ENCODE peak calls at places on chromosomes 4 and X, in four cellular contexts. One of them, this sample, is unnamed.

GRCh38 chrX:136816970-136817369 is 36.2 kb upstream of the ARHGEF6 start:
- DNase-seq in GM23248: peak; percentile 52
- DNase-seq in cardiac muscle cell: no peak
- DNase-seq in right lobe of liver: no peak
- DNase-seq in this sample: no peak

GRCh38 chrX:113828470-113828869 is 755.4 kb upstream of the HTR2C start:
- DNase-seq in cardiac muscle cell: no peak
- DNase-seq in GM23248: no peak
- DNase-seq in right lobe of liver: no peak
- DNase-seq in this sample: no peak

GRCh38 chr4:85209161-85209560 is 242.7 kb upstream of the WDFY3 start:
- DNase-seq in right lobe of liver: no peak
- DNase-seq in GM23248: peak; percentile 43
- DNase-seq in cardiac muscle cell: no peak
- DNase-seq in this sample: no peak

GRCh38 chrX:108306086-108306485 is 132.1 kb downstream of the COL4A6 start:
- DNase-seq in right lobe of liver: no peak
- DNase-seq in GM23248: peak; percentile 32
- DNase-seq in cardiac muscle cell: no peak
- DNase-seq in this sample: no peak

GRCh38 chr4:57099363-57099762 is 10.8 kb downstream of the IGFBP7 start:
- DNase-seq in right lobe of liver: no peak
- DNase-seq in cardiac muscle cell: no peak
- DNase-seq in GM23248: no peak
- DNase-seq in this sample: no peak

GRCh38 chr4:128513664-128514484 is 226.3 kb upstream of the PGRMC2 start:
- DNase-seq in GM23248: peak; percentile 55
- DNase-seq in right lobe of liver: no peak
- DNase-seq in cardiac muscle cell: no peak
- DNase-seq in this sample: no peak

GRCh38 chrX:107780525-107780924 is 3.0 kb downstream of the NCBP2L start:
- DNase-seq in GM23248: no peak
- DNase-seq in cardiac muscle cell: no peak
- DNase-seq in right lobe of liver: no peak
- DNase-seq in this sample: no peak

GRCh38 chr4:53103489-53103888 is 241.4 kb downstream of the RASL11B start:
- DNase-seq in GM23248: no peak
- DNase-seq in cardiac muscle cell: no peak
- DNase-seq in right lobe of liver: no peak
- DNase-seq in this sample: no peak

GRCh38 chrX:132837126-132837525 is 121.3 kb downstream of the HS6ST2 start:
- DNase-seq in cardiac muscle cell: no peak
- DNase-seq in right lobe of liver: no peak
- DNase-seq in GM23248: peak; percentile 11
- DNase-seq in this sample: no peak

GRCh38 chr4:178611062-178611461 is 1168.8 kb upstream of the AGA start:
- DNase-seq in right lobe of liver: no peak
- DNase-seq in GM23248: no peak
- DNase-seq in cardiac muscle cell: no peak
- DNase-seq in this sample: no peak
- H3K27ac ChIP-seq in right lobe of liver: no peak overlapping the region
- H3K27ac ChIP-seq in GM23248: no peak overlapping the region
- H3K27ac ChIP-seq in cardiac muscle cell: no peak overlapping the region
- H3K27ac ChIP-seq in this sample: no peak overlapping the region

DNA sequence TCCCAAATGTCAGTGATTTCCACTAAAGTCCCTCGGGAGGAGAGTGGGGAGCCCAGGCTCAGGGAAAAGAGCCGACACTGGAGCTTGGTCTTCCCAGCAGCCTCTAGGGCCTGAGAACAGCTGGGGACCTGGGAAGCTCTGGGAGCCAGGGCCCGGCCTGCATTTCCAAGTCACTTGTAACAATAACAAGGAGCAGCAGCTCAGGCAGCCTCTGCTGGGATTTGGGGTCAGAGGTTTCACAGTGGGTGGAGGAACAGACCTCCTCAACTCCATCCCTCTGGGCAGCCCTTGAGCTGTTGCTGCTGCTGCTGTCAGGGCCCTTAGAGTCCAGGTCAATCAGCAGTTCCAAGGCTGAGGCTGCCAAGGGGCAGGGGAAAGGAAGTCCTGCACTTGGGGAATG is 11.1 kb downstream of the STARD8 start:
- DNase-seq in cardiac muscle cell: no peak
- DNase-seq in right lobe of liver: no peak
- DNase-seq in GM23248: no peak
- DNase-seq in this sample: no peak
- H3K27ac ChIP-seq in cardiac muscle cell: no peak overlapping the region
- H3K27ac ChIP-seq in right lobe of liver: no peak overlapping the region
- H3K27ac ChIP-seq in GM23248: no peak overlapping the region
- H3K27ac ChIP-seq in this sample: no peak overlapping the region

GRCh38 chr4:186557061-186557460 is 1.7 kb upstream of the MTNR1A start:
- DNase-seq in right lobe of liver: no peak
- DNase-seq in cardiac muscle cell: no peak
- DNase-seq in GM23248: peak; percentile 6
- DNase-seq in this sample: no peak

GRCh38 chr4:186554485-186554884 is 882 bp downstream of the MTNR1A start:
- DNase-seq in right lobe of liver: peak; percentile 29
- DNase-seq in cardiac muscle cell: peak; percentile 46
- DNase-seq in GM23248: peak; percentile 41
- DNase-seq in this sample: no peak

GRCh38 chr4:186560647-186561046 is 5.3 kb upstream of the MTNR1A start:
- DNase-seq in GM23248: no peak
- DNase-seq in right lobe of liver: no peak
- DNase-seq in cardiac muscle cell: no peak
- DNase-seq in this sample: no peak

GRCh38 chr4:186554890-186555827 is at the start of gene MTNR1A:
- DNase-seq in GM23248: peak; percentile 19
- DNase-seq in right lobe of liver: no peak
- DNase-seq in cardiac muscle cell: peak; percentile 63
- DNase-seq in this sample: no peak

GRCh38 chr4:186557486-186557885 is 2.1 kb upstream of the MTNR1A start:
- DNase-seq in right lobe of liver: no peak
- DNase-seq in cardiac muscle cell: no peak
- DNase-seq in GM23248: peak; percentile 53
- DNase-seq in this sample: no peak
- H3K27ac ChIP-seq in right lobe of liver: no peak overlapping the region
- H3K27ac ChIP-seq in cardiac muscle cell: no peak overlapping the region
- H3K27ac ChIP-seq in GM23248: no peak overlapping the region
- H3K27ac ChIP-seq in this sample: no peak overlapping the region

GRCh38 chr4:143188325-143189088 is 3.8 kb downstream of the USP38 start:
- DNase-seq in GM23248: peak; percentile 6
- DNase-seq in cardiac muscle cell: no peak
- DNase-seq in right lobe of liver: no peak
- DNase-seq in this sample: no peak
- H3K27ac ChIP-seq in GM23248: no peak overlapping the region
- H3K27ac ChIP-seq in cardiac muscle cell: no peak overlapping the region
- H3K27ac ChIP-seq in right lobe of liver: no peak overlapping the region
- H3K27ac ChIP-seq in this sample: no peak overlapping the region

GRCh38 chr4:650461-650860 is 23.6 kb downstream of the ATP5ME start:
- DNase-seq in cardiac muscle cell: no peak
- DNase-seq in GM23248: no peak
- DNase-seq in right lobe of liver: peak; percentile 14
- DNase-seq in this sample: no peak

GRCh38 chr4:648579-649292 is 23.4 kb downstream of the PDE6B start:
- DNase-seq in right lobe of liver: no peak
- DNase-seq in GM23248: no peak
- DNase-seq in cardiac muscle cell: peak; percentile 70
- DNase-seq in this sample: no peak

GRCh38 chr4:650951-651883 is 22.9 kb downstream of the ATP5ME start:
- DNase-seq in right lobe of liver: peak; percentile 13
- DNase-seq in cardiac muscle cell: no peak
- DNase-seq in GM23248: no peak
- DNase-seq in this sample: no peak

GRCh38 chr4:649293-649625 is 23.9 kb downstream of the PDE6B start:
- DNase-seq in right lobe of liver: no peak
- DNase-seq in cardiac muscle cell: no peak
- DNase-seq in GM23248: no peak
- DNase-seq in this sample: no peak

GRCh38 chr4:649751-650310 is 24.2 kb downstream of the ATP5ME start:
- DNase-seq in GM23248: no peak
- DNase-seq in cardiac muscle cell: no peak
- DNase-seq in right lobe of liver: peak; percentile 9
- DNase-seq in this sample: no peak
- H3K27ac ChIP-seq in GM23248: no peak overlapping the region
- H3K27ac ChIP-seq in cardiac muscle cell: no peak overlapping the region
- H3K27ac ChIP-seq in right lobe of liver: no peak overlapping the region
- H3K27ac ChIP-seq in this sample: no peak overlapping the region

DNA sequence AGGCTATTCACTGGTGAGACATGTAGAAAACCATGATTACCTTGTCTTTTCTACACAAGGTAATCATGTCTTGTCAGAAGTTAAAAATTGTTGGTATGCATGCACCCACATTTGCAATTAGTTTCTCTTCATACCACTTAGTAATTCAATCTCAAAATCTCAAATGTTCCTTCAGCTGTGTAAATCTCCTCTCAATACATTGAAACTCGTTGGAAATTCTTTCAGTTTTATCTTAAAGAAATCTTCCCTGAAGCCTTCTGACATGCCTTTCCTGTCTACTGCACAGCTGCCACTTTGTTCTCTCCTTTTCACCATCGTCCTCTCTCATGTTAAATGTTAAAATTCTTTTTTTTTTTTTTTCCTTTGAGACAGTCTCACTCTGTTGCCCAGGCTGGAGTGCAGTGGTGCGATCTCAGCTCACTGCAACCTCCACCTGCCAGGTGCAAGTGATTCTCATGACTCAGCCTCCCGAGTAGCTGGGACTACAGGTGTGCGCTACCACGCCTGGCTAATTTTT is 30.9 kb downstream of the MCUB start:
- DNase-seq in cardiac muscle cell: no peak
- DNase-seq in right lobe of liver: no peak
- DNase-seq in GM23248: no peak
- DNase-seq in this sample: no peak
- H3K27ac ChIP-seq in cardiac muscle cell: no peak overlapping the region
- H3K27ac ChIP-seq in right lobe of liver: no peak overlapping the region
- H3K27ac ChIP-seq in GM23248: no peak overlapping the region
- H3K27ac ChIP-seq in this sample: no peak overlapping the region

GRCh38 chr4:78667337-78667736 is 108.8 kb upstream of the BMP2K start:
- DNase-seq in cardiac muscle cell: no peak
- DNase-seq in GM23248: peak; percentile 53
- DNase-seq in right lobe of liver: no peak
- DNase-seq in this sample: no peak
- H3K27ac ChIP-seq in cardiac muscle cell: no peak overlapping the region
- H3K27ac ChIP-seq in GM23248: no peak overlapping the region
- H3K27ac ChIP-seq in right lobe of liver: peak overlapping the region; percentile 25
- H3K27ac ChIP-seq in this sample: peak overlapping the region; percentile 15

DNA sequence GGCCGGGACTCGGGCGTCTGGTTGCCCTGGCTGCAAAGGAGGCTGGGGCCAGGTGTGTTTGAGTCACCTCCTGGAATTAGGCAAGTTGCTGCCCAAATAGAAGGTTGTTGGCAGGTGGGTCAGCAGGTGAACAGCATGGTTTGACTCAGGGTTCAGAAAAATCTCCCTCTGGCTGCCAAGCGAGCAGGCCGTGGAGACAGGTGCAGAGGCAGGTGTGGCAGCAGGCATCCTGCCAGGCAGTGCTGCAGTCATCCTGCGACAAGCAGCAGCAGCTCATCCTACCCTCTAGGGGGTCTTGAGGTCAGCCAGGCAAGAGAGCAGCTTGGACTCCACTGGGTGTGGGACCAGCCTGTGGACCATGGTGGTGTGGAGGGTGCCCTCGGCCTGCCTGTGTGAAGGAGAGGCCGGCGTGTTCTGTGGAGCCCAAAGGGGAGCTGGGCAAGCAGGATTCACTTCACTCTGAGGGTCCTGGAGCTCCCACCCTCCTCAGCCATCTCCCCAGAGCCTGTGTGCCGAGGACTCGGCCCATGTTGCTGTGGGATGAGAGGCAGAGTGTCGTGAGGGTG is 8.2 kb downstream of the MSANTD1 start:
- DNase-seq in GM23248: no peak
- DNase-seq in right lobe of liver: peak; percentile 17
- DNase-seq in cardiac muscle cell: no peak
- DNase-seq in this sample: peak; percentile 40
- H3K27ac ChIP-seq in GM23248: no peak overlapping the region
- H3K27ac ChIP-seq in right lobe of liver: no peak overlapping the region
- H3K27ac ChIP-seq in cardiac muscle cell: no peak overlapping the region
- H3K27ac ChIP-seq in this sample: no peak overlapping the region

DNA sequence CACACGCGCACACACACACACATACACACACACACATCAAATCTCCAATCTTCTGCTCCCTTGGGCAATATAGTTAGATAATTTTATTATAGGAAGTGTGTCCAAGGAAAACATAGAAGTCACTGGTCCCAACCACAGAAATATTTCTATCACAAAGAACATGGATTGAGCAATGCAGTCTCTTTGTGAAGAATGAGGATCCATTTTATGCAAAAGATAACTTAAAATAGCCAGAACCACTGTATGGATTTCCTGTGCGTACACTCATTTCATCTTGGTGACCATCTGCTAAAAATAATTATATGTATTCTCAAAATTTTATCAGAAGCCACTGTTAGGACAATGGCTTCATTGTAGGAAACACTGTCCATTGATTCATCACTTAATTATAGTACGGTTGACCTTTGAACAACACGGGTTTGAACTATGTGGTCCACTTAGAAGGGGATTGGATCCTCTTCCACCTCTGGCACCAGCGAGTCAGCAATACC is 169.6 kb upstream of the MXRA5 start:
- DNase-seq in right lobe of liver: no peak
- DNase-seq in cardiac muscle cell: no peak
- DNase-seq in GM23248: peak; percentile 65
- DNase-seq in this sample: no peak
- H3K27ac ChIP-seq in right lobe of liver: no peak overlapping the region
- H3K27ac ChIP-seq in cardiac muscle cell: no peak overlapping the region
- H3K27ac ChIP-seq in GM23248: peak overlapping the region; percentile 80
- H3K27ac ChIP-seq in this sample: no peak overlapping the region

GRCh38 chr4:112282860-112283667 is 2.6 kb downstream of the TIFA start:
- DNase-seq in right lobe of liver: no peak
- DNase-seq in cardiac muscle cell: no peak
- DNase-seq in GM23248: no peak
- DNase-seq in this sample: no peak
- H3K27ac ChIP-seq in right lobe of liver: no peak overlapping the region
- H3K27ac ChIP-seq in cardiac muscle cell: no peak overlapping the region
- H3K27ac ChIP-seq in GM23248: no peak overlapping the region
- H3K27ac ChIP-seq in this sample: peak overlapping the region; percentile 17

This sample was measured in upper lobe of right lung.